ENCODE peak calls at places on chromosomes 1 and 21, in nine cellular contexts. I, S, Z, E, U, C, B, L and J are unnamed samples.

GRCh38 chr1:201105688-201106087 is 6.5 kb downstream of the CACNA1S start:
- DNase-seq in B (no peak), U (peak; percentile 34), L (no peak), C (no peak), S (no peak), Z (no peak), E (no peak), I (no peak), J (no peak)

GRCh38 chr1:25095635-25096200 is 136.6 kb downstream of the SYF2 start:
- DNase-seq in Z (no peak), I (no peak), C (peak; percentile 29), B (no peak), L (no peak), U (no peak), S (no peak), E (no peak), J (no peak)

GRCh38 chr1:214075305-214076003 is 87.7 kb downstream of the PROX1 start:
- DNase-seq in S (no peak), Z (no peak), E (no peak), B (no peak), U (no peak), C (no peak), L (no peak), I (no peak), J (no peak)

GRCh38 chr1:156948708-156949107 is 28.3 kb downstream of the LRRC71 start:
- DNase-seq in C (no peak), U (no peak), L (no peak), I (no peak), S (peak; percentile 25), Z (peak; percentile 71), B (no peak), E (peak; percentile 41), J (no peak)

GRCh38 chr1:173082913-173083312 is 32.2 kb upstream of the TNFSF18 start:
- DNase-seq in I (no peak), Z (no peak), S (no peak), B (no peak), L (no peak), C (no peak), U (no peak), E (no peak), J (no peak)

GRCh38 chr1:201153474-201154388 is 543 bp downstream of the TMEM9 start:
- DNase-seq in B (no peak), I (no peak), U (no peak), Z (peak; percentile 71), S (no peak), C (no peak), L (peak; percentile 65), E (peak; percentile 90), J (no peak)

GRCh38 chr1:36486436-36487335 is 4.0 kb upstream of the CSF3R start:
- DNase-seq in E (peak; percentile 25), I (no peak), S (peak; percentile 93), U (no peak), C (no peak), L (peak; percentile 89), B (peak; percentile 98), Z (no peak), J (peak; percentile 91)

GRCh38 chr1:225866061-225866844 is 15.9 kb downstream of the TMEM63A start:
- DNase-seq in E (no peak), Z (no peak), S (no peak), L (no peak), U (peak; percentile 50), I (peak; percentile 70), C (no peak), B (no peak), J (no peak)

GRCh38 chr1:203744008-203744972 is 20.7 kb upstream of the LAX1 start:
- DNase-seq in Z (no peak), C (peak; percentile 95), U (peak; percentile 77), I (no peak), B (no peak), L (peak; percentile 42), E (no peak), S (no peak), J (no peak)

GRCh38 chr21:45393021-45393420 is 11.9 kb upstream of the COL18A1 start:
- DNase-seq in L (no peak), U (peak; percentile 20), E (no peak), B (no peak), C (no peak), S (no peak), Z (no peak), I (no peak), J (peak; percentile 3)

GRCh38 chr1:20373286-20373685 is 82.6 kb downstream of the VWA5B1 start:
- DNase-seq in B (no peak), I (no peak), S (no peak), U (no peak), Z (no peak), C (no peak), L (no peak), E (no peak), J (no peak)

GRCh38 chr1:65606426-65606825 is 186.0 kb downstream of the LEPR start:
- DNase-seq in E (no peak), S (no peak), B (no peak), U (no peak), C (no peak), I (peak; percentile 46), L (no peak), Z (no peak), J (no peak)

DNA sequence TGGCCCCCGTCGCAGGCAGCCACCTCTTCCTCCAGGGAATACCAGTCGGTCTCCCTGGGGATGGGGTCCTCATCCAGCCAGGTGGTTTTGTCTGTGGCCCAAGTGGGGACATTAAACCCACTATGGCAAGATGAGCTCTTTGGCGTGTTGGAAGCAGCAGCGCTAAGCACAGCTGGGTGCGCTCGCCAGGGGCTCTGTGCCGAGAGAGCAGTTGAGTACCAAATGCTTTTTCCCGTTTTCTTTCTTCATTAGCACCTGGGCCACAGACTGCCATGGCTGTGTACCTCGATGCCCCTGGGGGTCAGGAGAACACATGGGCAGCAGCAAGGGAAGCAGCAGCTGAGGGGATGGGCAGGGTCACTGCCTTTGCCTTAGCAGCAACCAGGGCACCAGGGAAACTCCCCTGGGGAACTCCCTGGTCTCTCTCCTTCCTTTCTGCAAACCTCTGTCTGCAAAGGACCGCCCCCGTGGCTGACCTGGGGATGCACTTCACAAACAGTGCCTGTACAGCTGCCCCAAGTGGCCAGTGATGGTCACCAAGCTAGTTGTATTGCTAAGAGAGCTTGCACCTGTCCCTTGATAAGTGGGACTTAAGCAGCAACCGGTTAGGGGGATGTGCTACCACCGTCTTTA is 31.1 kb downstream of the EDARADD start:
- DNase-seq in U (no peak), S (peak; percentile 46), Z (no peak), I (no peak), L (no peak), E (no peak), B (peak; percentile 46), C (peak; percentile 47), J (no peak)
- H3K4me3 ChIP-seq in U (no peak overlapping the region), S (no peak overlapping the region), Z (no peak overlapping the region), I (no peak overlapping the region), L (no peak overlapping the region), E (no peak overlapping the region), B (no peak overlapping the region), C (no peak overlapping the region), J (no peak overlapping the region)

DNA sequence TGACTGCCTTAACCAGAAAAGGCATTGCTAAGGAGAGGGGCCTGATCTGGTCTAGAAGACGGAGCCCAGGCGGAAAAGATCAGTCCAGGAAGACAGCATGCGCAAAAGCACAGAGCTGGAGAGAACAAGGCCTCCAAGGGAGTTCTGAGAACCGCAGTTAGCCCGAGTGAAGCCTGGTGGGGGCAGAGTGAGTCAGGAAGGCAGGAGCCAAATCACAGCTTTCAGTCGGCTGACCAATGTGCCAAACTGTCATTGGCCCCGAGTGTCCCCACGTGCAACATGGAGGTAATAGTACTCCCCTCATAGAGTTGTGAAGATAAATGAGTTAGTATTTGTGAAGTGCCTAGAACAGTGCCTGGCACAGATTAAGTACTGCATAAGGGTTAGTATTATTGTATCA is 1.2 kb upstream of the TSPAN2 start:
- DNase-seq in E (no peak), I (peak; percentile 12), U (no peak), B (no peak), C (no peak), Z (peak; percentile 35), L (no peak), S (no peak), J (peak; percentile 35)
- H3K27ac ChIP-seq in E (no peak overlapping the region), I (no peak overlapping the region), U (peak overlapping the region; percentile 41), B (no peak overlapping the region), C (no peak overlapping the region), Z (peak overlapping the region; percentile 99), L (no peak overlapping the region), S (no peak overlapping the region), J (no peak overlapping the region)

GRCh38 chr1:19113362-19114092 is 96.5 kb downstream of the UBR4 start:
- DNase-seq in U (no peak), C (peak; percentile 36), E (peak; percentile 75), L (peak; percentile 70), Z (peak; percentile 22), S (peak; percentile 58), B (peak; percentile 46), I (peak; percentile 48), J (peak; percentile 49)
- TF ChIP-seq CTCF in U (peak; percentile 26), C (peak; percentile 64), E (peak; percentile 74), L (peak; percentile 68), Z (peak; percentile 61), S (peak; percentile 51), B (peak; percentile 77), I (peak; percentile 49), J (peak; percentile 56)

GRCh38 chr1:230710543-230710904 is 3.4 kb downstream of the AGT start:
- DNase-seq in B (no peak), C (no peak), E (no peak), I (no peak), Z (no peak), U (peak; percentile 25), L (no peak), S (no peak), J (no peak)

GRCh38 chr1:230708631-230709580 is 5.0 kb downstream of the AGT start:
- DNase-seq in Z (no peak), B (peak; percentile 94), U (peak; percentile 79), E (peak; percentile 63), L (no peak), S (peak; percentile 33), C (no peak), I (peak; percentile 23), J (no peak)

GRCh38 chr1:230707732-230708630 is 5.9 kb downstream of the AGT start:
- DNase-seq in C (no peak), Z (no peak), E (no peak), U (peak; percentile 32), S (no peak), L (no peak), B (no peak), I (no peak), J (no peak)

GRCh38 chr1:230711245-230711644 is 2.7 kb downstream of the AGT start:
- DNase-seq in Z (no peak), U (no peak), S (no peak), E (no peak), I (no peak), B (no peak), C (no peak), L (no peak), J (no peak)

DNA sequence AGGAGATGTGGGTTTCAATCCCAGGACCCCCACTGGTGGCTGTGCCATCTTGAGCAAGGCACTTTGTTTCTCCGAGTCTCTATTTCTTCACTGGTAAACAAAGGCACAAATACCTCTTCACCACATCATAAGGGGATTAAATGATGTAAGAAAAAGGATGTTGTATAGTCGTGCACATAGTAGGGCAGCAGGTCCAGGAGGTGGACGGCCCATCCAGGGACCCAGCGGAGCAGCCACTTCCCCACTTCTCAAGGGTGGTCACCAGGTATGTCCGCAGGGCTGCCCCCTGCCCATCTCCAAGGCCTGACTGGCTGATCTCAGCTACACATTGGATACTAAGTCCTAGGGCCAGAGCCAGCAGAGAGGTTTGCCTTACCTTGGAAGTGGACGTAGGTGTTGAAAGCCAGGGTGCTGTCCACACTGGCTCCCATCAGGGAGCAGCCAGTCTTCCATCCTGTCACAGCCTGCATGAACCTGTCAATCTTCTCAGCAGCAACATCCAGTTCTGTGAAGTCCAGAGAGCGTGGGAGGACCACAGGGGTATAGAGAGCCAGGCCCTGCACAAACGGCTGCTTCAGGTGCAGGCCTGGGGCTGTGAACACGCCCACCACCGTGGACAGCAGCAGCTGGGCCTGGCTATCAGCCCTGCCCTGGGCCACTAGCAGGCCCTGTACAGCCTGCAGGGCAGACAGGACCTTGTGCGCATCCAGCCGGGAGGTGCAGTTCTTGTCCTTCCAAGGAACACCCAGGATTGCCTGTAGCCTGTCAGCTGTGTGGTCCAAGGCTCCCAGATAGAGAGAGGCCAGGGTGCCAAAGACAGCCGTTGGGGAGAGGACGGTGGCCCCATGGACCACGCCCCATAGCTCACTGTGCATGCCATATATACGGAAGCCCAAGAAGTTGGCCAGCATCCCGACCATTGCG is 4.0 kb downstream of the AGT start:
- DNase-seq in C (no peak), Z (peak; percentile 28), B (no peak), S (no peak), E (no peak), L (no peak), U (no peak), I (no peak), J (no peak)
- H3K4me3 ChIP-seq in C (no peak overlapping the region), Z (no peak overlapping the region), B (peak overlapping the region; percentile 92), S (no peak overlapping the region), E (no peak overlapping the region), L (no peak overlapping the region), U (no peak overlapping the region), I (no peak overlapping the region), J (no peak overlapping the region)